ENCODE peak calls at places on chromosome 3, in six cellular contexts. R, K, H, Q, T and S are unnamed samples.

GRCh38 chr3:186109897-186110803 is 1.3 kb upstream of the ETV5 start:
- DNase-seq in H (no peak), Q (peak; percentile 21), K (no peak), R (no peak), T (peak; percentile 40), S (peak; percentile 28)

GRCh38 chr3:33717616-33717865 is 513 bp downstream of the CLASP2 start:
- DNase-seq in Q (peak; percentile 48), R (peak; percentile 69), T (peak; percentile 78), H (no peak), K (peak; percentile 47), S (peak; percentile 88)

GRCh38 chr3:54067060-54067459 is 55.3 kb upstream of the CACNA2D3 start:
- DNase-seq in H (no peak), T (no peak), Q (no peak), R (no peak), K (no peak), S (no peak)

GRCh38 chr3:128242818-128243601 is 89.7 kb downstream of the EEFSEC start:
- DNase-seq in R (no peak), K (no peak), T (no peak), Q (peak; percentile 19), H (no peak), S (no peak)

GRCh38 chr3:16084887-16085286 is 89.6 kb upstream of the GALNT15 start:
- DNase-seq in R (no peak), K (no peak), H (no peak), Q (peak; percentile 70), T (no peak), S (no peak)

GRCh38 chr3:110178965-110179364 is 841.6 kb upstream of the DPPA4 start:
- DNase-seq in T (no peak), K (no peak), Q (peak; percentile 6), R (peak; percentile 31), H (no peak), S (no peak)

GRCh38 chr3:23797490-23797889 is 8.3 kb upstream of the UBE2E1 start:
- DNase-seq in H (no peak), K (no peak), R (no peak), Q (no peak), T (no peak), S (no peak)

GRCh38 chr3:136476280-136476679 is 226.1 kb downstream of the PCCB start:
- DNase-seq in Q (no peak), K (no peak), T (no peak), H (no peak), R (no peak), S (no peak)

GRCh38 chr3:197302696-197303341 is 4.4 kb upstream of the DLG1 start:
- DNase-seq in R (no peak), Q (peak; percentile 52), H (no peak), K (no peak), T (no peak), S (no peak)

GRCh38 chr3:184486614-184487013 is 75.0 kb upstream of the EPHB3 start:
- DNase-seq in T (no peak), H (no peak), R (no peak), Q (no peak), K (no peak), S (no peak)

GRCh38 chr3:119340436-119340835 is 46.3 kb downstream of the ARHGAP31 start:
- DNase-seq in R (no peak), T (no peak), Q (no peak), K (no peak), H (no peak), S (no peak)
- TF ChIP-seq POLR2A in R (no peak), T (no peak), Q (no peak), K (no peak), H (no peak), S (no peak)

GRCh38 chr3:106086636-106087035 is 217.8 kb upstream of the CBLB start:
- DNase-seq in H (no peak), K (no peak), R (no peak), T (peak; percentile 7), Q (no peak), S (no peak)
- TF ChIP-seq POLR2A in H (no peak), K (no peak), R (no peak), T (no peak), Q (no peak), S (no peak)

GRCh38 chr3:172520332-172520831 is 2.8 kb downstream of the TNFSF10 start:
- DNase-seq in Q (peak; percentile 95), R (no peak), K (no peak), H (no peak), T (no peak), S (no peak)

GRCh38 chr3:172524611-172525010 is 1.4 kb upstream of the TNFSF10 start:
- DNase-seq in Q (peak; percentile 86), T (no peak), R (no peak), H (no peak), K (no peak), S (no peak)

GRCh38 chr3:172525116-172525613 is 1.9 kb upstream of the TNFSF10 start:
- DNase-seq in K (no peak), H (no peak), Q (no peak), R (no peak), T (no peak), S (no peak)

GRCh38 chr3:172519740-172520139 is 3.5 kb downstream of the TNFSF10 start:
- DNase-seq in Q (no peak), K (no peak), T (no peak), H (no peak), R (no peak), S (no peak)

DNA sequence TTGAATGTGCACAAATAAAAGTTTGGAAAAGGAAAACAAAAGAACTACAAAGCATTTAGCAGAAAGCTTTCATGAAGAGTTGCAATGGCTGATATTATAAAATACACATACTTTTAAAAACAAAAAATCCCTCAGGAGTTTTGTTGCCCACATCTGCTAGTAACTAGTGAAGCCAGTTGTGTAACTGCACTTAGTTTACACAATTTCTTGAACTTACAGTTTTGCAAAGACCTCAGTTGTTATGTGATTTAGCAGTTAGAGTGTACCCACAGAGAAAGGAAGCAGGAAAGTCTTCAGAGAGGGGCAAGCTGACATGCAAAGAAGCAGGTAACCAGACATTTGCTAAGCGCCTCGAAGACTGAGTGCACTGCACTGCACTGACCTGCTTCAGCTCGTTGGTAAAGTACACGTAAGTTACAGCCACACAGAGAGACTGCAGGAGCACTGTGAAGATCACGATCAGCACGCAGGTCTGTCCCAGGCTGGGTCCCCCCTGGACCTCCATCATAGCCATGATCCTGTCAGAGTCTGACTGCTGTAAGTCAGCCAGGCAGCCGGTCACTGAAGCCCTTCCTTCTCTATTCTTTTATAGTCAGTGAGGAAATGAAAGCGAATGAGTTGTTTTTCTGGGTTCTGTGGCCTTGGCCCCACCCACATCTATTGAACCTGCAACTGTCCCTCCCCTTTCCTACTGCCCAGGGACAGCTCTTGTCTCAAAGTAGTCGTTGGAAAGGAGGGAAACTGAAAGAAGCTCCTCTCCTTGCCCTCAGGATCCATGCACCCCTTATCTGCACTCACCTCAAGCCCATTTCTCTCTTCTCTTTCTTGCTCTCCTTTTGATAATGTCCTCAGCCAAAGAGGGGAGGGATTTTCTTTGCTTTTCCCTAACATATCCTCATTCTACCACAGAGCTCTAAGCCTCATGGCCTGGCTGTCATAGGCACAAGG is at the start of gene TNFSF10:
- DNase-seq in R (peak; percentile 64), Q (peak; percentile 22), K (peak; percentile 52), T (no peak), H (peak; percentile 29), S (peak; percentile 63)
- TF ChIP-seq POLR2A in R (peak; percentile 34), Q (no peak), K (peak; percentile 64), T (no peak), H (peak; percentile 93), S (peak; percentile 70)

GRCh38 chr3:12833226-12834161 is 7.9 kb downstream of the RPL32 start:
- DNase-seq in H (no peak), Q (no peak), T (no peak), R (no peak), K (no peak), S (no peak)

GRCh38 chr3:12829886-12830784 is 11.2 kb downstream of the RPL32 start:
- DNase-seq in T (no peak), Q (no peak), K (no peak), R (no peak), H (no peak), S (no peak)

GRCh38 chr3:12831582-12831866 is 9.8 kb downstream of the RPL32 start:
- DNase-seq in H (no peak), T (no peak), K (no peak), R (no peak), Q (no peak), S (no peak)

GRCh38 chr3:12830785-12831581 is 10.4 kb downstream of the RPL32 start:
- DNase-seq in H (no peak), R (no peak), T (no peak), K (no peak), Q (no peak), S (no peak)

DNA sequence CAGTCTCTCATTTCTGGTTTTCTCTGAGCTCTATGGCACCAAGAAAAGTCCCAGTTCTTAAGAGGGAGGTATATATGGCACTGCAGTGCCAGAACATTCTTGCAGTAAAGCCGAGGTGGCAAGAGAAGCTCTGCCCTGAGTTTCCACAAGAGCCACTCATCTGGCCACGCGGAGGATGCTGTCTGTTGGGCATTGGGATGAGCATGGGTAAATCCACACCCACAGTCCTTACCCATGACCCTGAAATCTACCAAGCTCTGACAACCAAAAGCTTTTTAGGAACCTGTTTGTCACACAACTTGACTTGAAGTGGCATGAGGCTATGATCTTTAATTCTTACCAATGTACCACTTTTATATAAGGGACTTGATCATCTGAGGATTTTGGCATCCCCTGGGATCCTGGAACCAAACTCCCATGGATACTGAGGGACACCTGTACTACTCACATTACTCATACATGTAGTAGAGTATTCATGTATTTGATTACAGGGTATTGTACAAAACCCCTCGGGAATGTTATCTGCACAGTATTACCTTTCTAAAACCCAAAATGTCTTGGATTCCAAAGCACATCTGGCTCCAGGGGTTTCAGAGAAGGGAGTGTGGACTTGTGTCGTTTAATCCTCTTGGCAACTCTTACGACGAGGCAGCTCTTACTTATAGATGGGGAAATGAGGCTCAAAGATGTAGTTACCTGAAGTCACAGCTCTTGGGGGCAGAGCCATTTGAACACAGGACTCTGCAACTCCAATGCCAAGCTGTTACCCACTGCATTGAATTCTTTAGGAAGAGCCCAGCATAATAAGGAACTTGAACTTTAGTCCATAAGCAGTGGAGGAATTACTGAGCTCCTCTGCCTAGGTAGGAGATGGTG is 8.8 kb downstream of the RPL32 start:
- DNase-seq in R (no peak), H (no peak), K (no peak), T (no peak), Q (no peak), S (no peak)
- TF ChIP-seq POLR2A in R (no peak), H (peak; percentile 63), K (no peak), T (peak; percentile 38), Q (peak; percentile 3), S (no peak)

GRCh38 chr3:49018707-49019006 is 277 bp upstream of the DALRD3 start:
- DNase-seq in K (no peak), Q (no peak), R (no peak), H (no peak), T (no peak), S (no peak)

GRCh38 chr3:49017646-49017977 is 768 bp downstream of the DALRD3 start:
- DNase-seq in H (no peak), R (no peak), T (no peak), Q (no peak), K (no peak), S (no peak)

GRCh38 chr3:49016414-49017228 is 1.8 kb downstream of the DALRD3 start:
- DNase-seq in H (no peak), Q (no peak), T (no peak), K (no peak), R (no peak), S (no peak)

GRCh38 chr3:49017229-49017615 is 1.2 kb downstream of the DALRD3 start:
- DNase-seq in K (no peak), H (no peak), Q (no peak), T (no peak), R (no peak), S (no peak)

GRCh38 chr3:49017978-49018706 is at the start of gene DALRD3:
- DNase-seq in K (peak; percentile 40), Q (peak; percentile 51), R (peak; percentile 69), T (peak; percentile 65), H (peak; percentile 83), S (peak; percentile 82)
- TF ChIP-seq POLR2A in K (peak; percentile 26), Q (peak; percentile 55), R (peak; percentile 52), T (peak; percentile 43), H (peak; percentile 36), S (peak; percentile 65)